ENCODE peak calls at places on chromosome 17, in eight cellular contexts. One of them, this sample, is unnamed.

GRCh38 chr17:73588291-73589095 is 55.8 kb downstream of the SDK2 start:
- DNase-seq in NCI-H1417: peak; percentile 87
- DNase-seq in NCI-H1092: no peak
- DNase-seq in NCI-H526: no peak
- DNase-seq in GM04504: no peak
- DNase-seq in coronary artery: no peak
- DNase-seq in bronchial epithelial cell: peak; percentile 25
- DNase-seq in keratinocyte: no peak
- DNase-seq in this sample: no peak

GRCh38 chr17:34252138-34252889 is 2.8 kb upstream of the CCL2 start:
- DNase-seq in NCI-H1417: no peak
- DNase-seq in keratinocyte: no peak
- DNase-seq in NCI-H1092: no peak
- DNase-seq in bronchial epithelial cell: peak; percentile 16
- DNase-seq in coronary artery: peak; percentile 97
- DNase-seq in NCI-H526: no peak
- DNase-seq in GM04504: peak; percentile 84
- DNase-seq in this sample: peak; percentile 94

GRCh38 chr17:19262650-19263620 is 25.8 kb downstream of the EPN2 start:
- DNase-seq in NCI-H1417: no peak
- DNase-seq in coronary artery: no peak
- DNase-seq in bronchial epithelial cell: peak; percentile 94
- DNase-seq in NCI-H526: no peak
- DNase-seq in GM04504: no peak
- DNase-seq in NCI-H1092: no peak
- DNase-seq in keratinocyte: no peak
- DNase-seq in this sample: no peak

GRCh38 chr17:7114241-7114874 is at the start of gene ASGR2:
- DNase-seq in NCI-H1092: no peak
- DNase-seq in NCI-H526: no peak
- DNase-seq in NCI-H1417: no peak
- DNase-seq in bronchial epithelial cell: no peak
- DNase-seq in keratinocyte: no peak
- DNase-seq in coronary artery: no peak
- DNase-seq in GM04504: no peak
- DNase-seq in this sample: peak; percentile 82

GRCh38 chr17:32104158-32104557 is 38.1 kb upstream of the RHOT1 start:
- DNase-seq in keratinocyte: no peak
- DNase-seq in coronary artery: no peak
- DNase-seq in NCI-H526: no peak
- DNase-seq in NCI-H1417: no peak
- DNase-seq in GM04504: no peak
- DNase-seq in NCI-H1092: no peak
- DNase-seq in bronchial epithelial cell: no peak
- DNase-seq in this sample: no peak

GRCh38 chr17:82003411-82004381 is 19.0 kb downstream of the CENPX start:
- DNase-seq in keratinocyte: peak; percentile 73
- DNase-seq in coronary artery: peak; percentile 91
- DNase-seq in NCI-H526: no peak
- DNase-seq in bronchial epithelial cell: peak; percentile 89
- DNase-seq in NCI-H1417: no peak
- DNase-seq in GM04504: peak; percentile 92
- DNase-seq in NCI-H1092: no peak
- DNase-seq in this sample: no peak

GRCh38 chr17:32283745-32284207 is 18.1 kb downstream of the RHBDL3 start:
- DNase-seq in NCI-H1092: no peak
- DNase-seq in coronary artery: no peak
- DNase-seq in keratinocyte: no peak
- DNase-seq in GM04504: no peak
- DNase-seq in NCI-H1417: no peak
- DNase-seq in bronchial epithelial cell: peak; percentile 13
- DNase-seq in NCI-H526: no peak
- DNase-seq in this sample: no peak

GRCh38 chr17:81999975-82000802 is 22.5 kb downstream of the CENPX start:
- DNase-seq in coronary artery: no peak
- DNase-seq in bronchial epithelial cell: no peak
- DNase-seq in NCI-H1417: no peak
- DNase-seq in keratinocyte: no peak
- DNase-seq in NCI-H526: no peak
- DNase-seq in NCI-H1092: no peak
- DNase-seq in GM04504: no peak
- DNase-seq in this sample: no peak

GRCh38 chr17:9893606-9894005 is 11.5 kb downstream of the RCVRN start:
- DNase-seq in NCI-H526: no peak
- DNase-seq in bronchial epithelial cell: no peak
- DNase-seq in coronary artery: no peak
- DNase-seq in NCI-H1092: no peak
- DNase-seq in keratinocyte: no peak
- DNase-seq in NCI-H1417: no peak
- DNase-seq in GM04504: peak; percentile 43
- DNase-seq in this sample: no peak

GRCh38 chr17:61496174-61496956 is 44.1 kb downstream of the TBX4 start:
- DNase-seq in GM04504: no peak
- DNase-seq in NCI-H526: no peak
- DNase-seq in NCI-H1417: no peak
- DNase-seq in bronchial epithelial cell: no peak
- DNase-seq in keratinocyte: no peak
- DNase-seq in NCI-H1092: no peak
- DNase-seq in coronary artery: no peak
- DNase-seq in this sample: no peak

GRCh38 chr17:6701719-6702118 is 11.4 kb downstream of the SLC13A5 start:
- DNase-seq in GM04504: no peak
- DNase-seq in NCI-H526: no peak
- DNase-seq in coronary artery: no peak
- DNase-seq in NCI-H1417: no peak
- DNase-seq in bronchial epithelial cell: no peak
- DNase-seq in NCI-H1092: no peak
- DNase-seq in keratinocyte: no peak
- DNase-seq in this sample: no peak

GRCh38 chr17:68459030-68459376 is 1.7 kb upstream of the WIPI1 start:
- DNase-seq in GM04504: no peak
- DNase-seq in NCI-H1417: no peak
- DNase-seq in NCI-H1092: no peak
- DNase-seq in NCI-H526: no peak
- DNase-seq in keratinocyte: no peak
- DNase-seq in bronchial epithelial cell: no peak
- DNase-seq in coronary artery: no peak
- DNase-seq in this sample: no peak

GRCh38 chr17:50872710-50873424 is 6.7 kb upstream of the TOB1 start:
- DNase-seq in keratinocyte: no peak
- DNase-seq in GM04504: peak; percentile 74
- DNase-seq in NCI-H526: no peak
- DNase-seq in NCI-H1092: no peak
- DNase-seq in coronary artery: peak; percentile 79
- DNase-seq in bronchial epithelial cell: peak; percentile 46
- DNase-seq in NCI-H1417: no peak
- DNase-seq in this sample: peak; percentile 24

GRCh38 chr17:74485012-74485743 is 18.7 kb downstream of the CD300A start:
- DNase-seq in GM04504: no peak
- DNase-seq in NCI-H1092: no peak
- DNase-seq in bronchial epithelial cell: no peak
- DNase-seq in coronary artery: peak; percentile 31
- DNase-seq in NCI-H526: no peak
- DNase-seq in NCI-H1417: no peak
- DNase-seq in keratinocyte: no peak
- DNase-seq in this sample: peak; percentile 22

GRCh38 chr17:29390856-29391631 is 881 bp downstream of the TAOK1 start:
- DNase-seq in NCI-H526: peak; percentile 43
- DNase-seq in GM04504: no peak
- DNase-seq in NCI-H1417: peak; percentile 17
- DNase-seq in NCI-H1092: no peak
- DNase-seq in keratinocyte: no peak
- DNase-seq in coronary artery: no peak
- DNase-seq in bronchial epithelial cell: peak; percentile 28
- DNase-seq in this sample: peak; percentile 69

GRCh38 chr17:16872351-16872751 is 99.6 kb downstream of the TNFRSF13B start:
- DNase-seq in NCI-H526: no peak
- DNase-seq in NCI-H1417: no peak
- DNase-seq in NCI-H1092: no peak
- DNase-seq in coronary artery: no peak
- DNase-seq in bronchial epithelial cell: no peak
- DNase-seq in keratinocyte: no peak
- DNase-seq in GM04504: no peak
- DNase-seq in this sample: peak; percentile 87

GRCh38 chr17:64281962-64282752 is 19.1 kb upstream of the TEX2 start:
- DNase-seq in NCI-H526: peak; percentile 46
- DNase-seq in NCI-H1417: peak; percentile 45
- DNase-seq in coronary artery: no peak
- DNase-seq in NCI-H1092: peak; percentile 36
- DNase-seq in bronchial epithelial cell: peak; percentile 67
- DNase-seq in keratinocyte: no peak
- DNase-seq in GM04504: no peak
- DNase-seq in this sample: no peak

GRCh38 chr17:17446666-17447155 is 30.1 kb upstream of the MED9 start:
- DNase-seq in NCI-H1417: no peak
- DNase-seq in NCI-H1092: no peak
- DNase-seq in NCI-H526: no peak
- DNase-seq in bronchial epithelial cell: no peak
- DNase-seq in coronary artery: no peak
- DNase-seq in GM04504: no peak
- DNase-seq in keratinocyte: no peak
- DNase-seq in this sample: no peak

GRCh38 chr17:44543213-44543904 is 13.9 kb upstream of the FZD2 start:
- DNase-seq in GM04504: peak; percentile 77
- DNase-seq in keratinocyte: peak; percentile 66
- DNase-seq in NCI-H1417: no peak
- DNase-seq in NCI-H1092: no peak
- DNase-seq in coronary artery: no peak
- DNase-seq in bronchial epithelial cell: peak; percentile 73
- DNase-seq in NCI-H526: no peak
- DNase-seq in this sample: no peak

GRCh38 chr17:50363217-50364060 is 9.5 kb downstream of the MRPL27 start:
- DNase-seq in NCI-H1092: no peak
- DNase-seq in NCI-H1417: no peak
- DNase-seq in keratinocyte: no peak
- DNase-seq in GM04504: no peak
- DNase-seq in coronary artery: no peak
- DNase-seq in bronchial epithelial cell: no peak
- DNase-seq in NCI-H526: no peak
- DNase-seq in this sample: peak; percentile 79

GRCh38 chr17:77570565-77570898 is 388.0 kb upstream of the TNRC6C start:
- DNase-seq in bronchial epithelial cell: no peak
- DNase-seq in NCI-H526: no peak
- DNase-seq in keratinocyte: no peak
- DNase-seq in GM04504: no peak
- DNase-seq in NCI-H1092: no peak
- DNase-seq in NCI-H1417: no peak
- DNase-seq in coronary artery: no peak
- DNase-seq in this sample: no peak